ENCODE peak calls at places on chromosomes 12 and 14, in four cellular contexts. One of them, this sample, is unnamed.

GRCh38 chr12:52681551-52682380 is 1.6 kb upstream of the KRT1 start:
- DNase-seq in K562: no peak
- DNase-seq in IMR-90: no peak
- DNase-seq in GM12878: no peak
- DNase-seq in this sample: no peak

GRCh38 chr14:22928237-22929103 is 706 bp downstream of the PRMT5 start:
- DNase-seq in GM12878: no peak
- DNase-seq in IMR-90: no peak
- DNase-seq in K562: no peak
- DNase-seq in this sample: no peak

GRCh38 chr12:124053855-124054254 is 80.8 kb downstream of the ZNF664 start:
- DNase-seq in IMR-90: peak
- DNase-seq in GM12878: no peak
- DNase-seq in K562: no peak
- DNase-seq in this sample: peak

GRCh38 chr12:62800707-62801400 is 134.1 kb downstream of the PPM1H start:
- DNase-seq in K562: no peak
- DNase-seq in IMR-90: no peak
- DNase-seq in GM12878: no peak
- DNase-seq in this sample: no peak

GRCh38 chr14:91996951-91997371 is 42.9 kb downstream of the TRIP11 start:
- DNase-seq in GM12878: no peak
- DNase-seq in K562: peak
- DNase-seq in IMR-90: peak
- DNase-seq in this sample: peak

GRCh38 chr12:3152892-3153291 is 75.7 kb downstream of the TSPAN9 start:
- DNase-seq in K562: no peak
- DNase-seq in IMR-90: no peak
- DNase-seq in GM12878: no peak
- DNase-seq in this sample: no peak

GRCh38 chr14:95500201-95500681 is 16.2 kb downstream of the SYNE3 start:
- DNase-seq in K562: no peak
- DNase-seq in GM12878: no peak
- DNase-seq in IMR-90: no peak
- DNase-seq in this sample: no peak

GRCh38 chr12:53725824-53726223 is 1.4 kb downstream of the CALCOCO1 start:
- DNase-seq in GM12878: no peak
- DNase-seq in IMR-90: peak
- DNase-seq in K562: no peak
- DNase-seq in this sample: no peak

GRCh38 chr12:108214486-108214885 is 85.4 kb downstream of the WSCD2 start:
- DNase-seq in K562: peak
- DNase-seq in IMR-90: peak
- DNase-seq in GM12878: no peak
- DNase-seq in this sample: peak

GRCh38 chr14:92963301-92964123 is 40.6 kb downstream of the CHGA start:
- DNase-seq in K562: no peak
- DNase-seq in IMR-90: no peak
- DNase-seq in GM12878: no peak
- DNase-seq in this sample: no peak

GRCh38 chr12:82765971-82766705 is 79.4 kb downstream of the TMTC2 start:
- DNase-seq in IMR-90: no peak
- DNase-seq in GM12878: no peak
- DNase-seq in K562: no peak
- DNase-seq in this sample: no peak

GRCh38 chr14:67413806-67414769 is 2.1 kb upstream of the PLEK2 start:
- DNase-seq in IMR-90: peak
- DNase-seq in K562: peak
- DNase-seq in GM12878: no peak
- DNase-seq in this sample: peak

GRCh38 chr12:2054091-2055018 is 1.6 kb downstream of the CACNA1C start:
- DNase-seq in IMR-90: no peak
- DNase-seq in GM12878: no peak
- DNase-seq in K562: no peak
- DNase-seq in this sample: no peak

GRCh38 chr14:94267352-94267751 is 25.7 kb downstream of the SERPINA10 start:
- DNase-seq in GM12878: no peak
- DNase-seq in K562: no peak
- DNase-seq in IMR-90: no peak
- DNase-seq in this sample: no peak

GRCh38 chr14:24982472-24983155 is 67.3 kb downstream of the STXBP6 start:
- DNase-seq in K562: no peak
- DNase-seq in GM12878: no peak
- DNase-seq in IMR-90: peak
- DNase-seq in this sample: peak

GRCh38 chr12:58502236-58502635 is 418.1 kb downstream of the LRIG3 start:
- DNase-seq in IMR-90: peak
- DNase-seq in K562: no peak
- DNase-seq in GM12878: no peak
- DNase-seq in this sample: no peak

GRCh38 chr12:19131020-19131431 is 1.5 kb downstream of the PLEKHA5 start:
- DNase-seq in K562: no peak
- DNase-seq in IMR-90: peak
- DNase-seq in GM12878: no peak
- DNase-seq in this sample: peak

GRCh38 chr12:116659771-116660481 is 77.9 kb downstream of the SPRING1 start:
- DNase-seq in IMR-90: peak
- DNase-seq in K562: no peak
- DNase-seq in GM12878: no peak
- DNase-seq in this sample: no peak
- TF ChIP-seq ELK1 in IMR-90: no peak
- TF ChIP-seq ELK1 in K562: no peak
- TF ChIP-seq ELK1 in GM12878: no peak
- TF ChIP-seq ELK1 in this sample: no peak

DNA sequence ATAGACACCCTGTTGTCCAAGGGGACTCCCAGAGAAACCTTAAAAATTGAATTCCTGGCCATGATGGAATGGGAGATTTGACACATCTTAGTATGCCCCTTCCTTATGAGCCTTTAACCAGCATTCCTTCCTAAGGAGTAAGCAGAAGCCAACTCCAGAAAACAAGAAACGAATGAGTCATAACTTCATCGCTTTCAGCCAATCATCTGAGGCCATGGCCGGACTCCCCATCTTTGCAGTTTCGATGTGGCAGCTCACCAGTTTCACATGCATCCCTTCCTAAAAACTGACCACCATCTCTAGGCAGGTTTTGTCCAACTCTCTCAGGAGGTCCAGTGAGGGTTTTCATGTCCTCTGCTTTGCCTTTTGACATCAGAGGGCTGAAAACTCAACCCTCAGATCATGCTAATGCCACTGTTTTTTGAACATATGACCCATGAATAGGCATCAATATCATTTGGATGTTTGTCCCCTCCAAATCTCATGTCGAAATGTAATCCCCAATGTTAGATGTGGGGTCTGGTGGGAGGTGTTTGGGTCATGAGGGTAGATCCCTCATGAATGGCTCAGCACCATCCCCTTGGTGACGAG is 19.9 kb downstream of the DAAM1 start:
- DNase-seq in IMR-90: peak
- DNase-seq in K562: peak
- DNase-seq in GM12878: peak
- DNase-seq in this sample: no peak
- TF ChIP-seq ELK1 in IMR-90: no peak
- TF ChIP-seq ELK1 in K562: no peak
- TF ChIP-seq ELK1 in GM12878: no peak
- TF ChIP-seq ELK1 in this sample: no peak

DNA sequence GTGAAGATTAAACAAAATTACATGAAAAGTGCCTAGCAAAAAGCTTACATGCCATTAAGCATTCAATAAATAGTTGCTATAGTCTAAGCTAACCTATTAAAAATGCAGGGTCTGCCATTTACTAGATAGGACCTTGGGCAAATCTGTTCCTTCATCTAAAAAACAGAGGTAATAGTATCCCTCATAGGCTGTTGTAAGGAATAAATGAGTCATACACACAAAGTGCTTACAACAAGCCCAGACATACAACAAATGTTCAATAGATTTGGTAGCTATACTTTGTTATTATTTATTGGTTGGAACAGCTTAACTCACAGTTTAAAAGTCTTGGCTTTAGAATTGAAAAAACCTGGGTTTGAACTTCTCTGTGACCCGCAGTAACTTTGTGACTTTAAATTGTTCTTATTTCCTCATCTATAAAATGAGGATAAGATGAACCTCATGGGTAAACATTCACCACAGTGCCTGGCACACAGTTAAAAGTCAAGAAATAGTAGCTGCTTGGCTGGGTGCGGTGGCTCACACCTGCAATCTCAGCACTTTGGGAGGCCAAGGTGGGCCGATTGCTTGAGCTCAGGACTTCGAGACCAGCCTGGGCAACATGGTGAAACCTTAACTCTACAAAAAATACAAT is 24.7 kb downstream of the HEATR5A start:
- DNase-seq in IMR-90: no peak
- DNase-seq in K562: no peak
- DNase-seq in GM12878: no peak
- DNase-seq in this sample: no peak
- TF ChIP-seq ELK1 in IMR-90: no peak
- TF ChIP-seq ELK1 in K562: no peak
- TF ChIP-seq ELK1 in GM12878: no peak
- TF ChIP-seq ELK1 in this sample: no peak

DNA sequence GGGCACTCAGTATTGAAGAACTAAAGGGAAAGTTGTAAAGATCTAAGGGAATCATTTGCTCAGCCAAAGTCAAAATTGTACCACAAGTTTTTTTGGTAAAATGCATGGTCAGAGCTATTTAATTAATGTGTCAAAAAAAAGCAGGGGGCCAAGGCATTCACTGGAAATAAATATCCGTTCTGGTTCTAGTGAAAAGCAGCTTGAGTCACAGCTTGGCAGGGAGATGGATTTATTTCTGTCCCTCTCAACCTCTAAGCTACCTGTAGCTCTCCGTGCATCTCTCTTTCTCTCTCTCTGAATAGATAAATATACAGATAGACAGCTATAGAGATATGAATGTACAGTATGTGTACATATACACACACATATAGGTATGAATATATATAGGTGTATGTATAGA is 554.4 kb upstream of the TMEM132C start:
- DNase-seq in K562: no peak
- DNase-seq in IMR-90: no peak
- DNase-seq in GM12878: no peak
- DNase-seq in this sample: no peak
- TF ChIP-seq ELK1 in K562: no peak
- TF ChIP-seq ELK1 in IMR-90: no peak
- TF ChIP-seq ELK1 in GM12878: no peak
- TF ChIP-seq ELK1 in this sample: no peak

DNA sequence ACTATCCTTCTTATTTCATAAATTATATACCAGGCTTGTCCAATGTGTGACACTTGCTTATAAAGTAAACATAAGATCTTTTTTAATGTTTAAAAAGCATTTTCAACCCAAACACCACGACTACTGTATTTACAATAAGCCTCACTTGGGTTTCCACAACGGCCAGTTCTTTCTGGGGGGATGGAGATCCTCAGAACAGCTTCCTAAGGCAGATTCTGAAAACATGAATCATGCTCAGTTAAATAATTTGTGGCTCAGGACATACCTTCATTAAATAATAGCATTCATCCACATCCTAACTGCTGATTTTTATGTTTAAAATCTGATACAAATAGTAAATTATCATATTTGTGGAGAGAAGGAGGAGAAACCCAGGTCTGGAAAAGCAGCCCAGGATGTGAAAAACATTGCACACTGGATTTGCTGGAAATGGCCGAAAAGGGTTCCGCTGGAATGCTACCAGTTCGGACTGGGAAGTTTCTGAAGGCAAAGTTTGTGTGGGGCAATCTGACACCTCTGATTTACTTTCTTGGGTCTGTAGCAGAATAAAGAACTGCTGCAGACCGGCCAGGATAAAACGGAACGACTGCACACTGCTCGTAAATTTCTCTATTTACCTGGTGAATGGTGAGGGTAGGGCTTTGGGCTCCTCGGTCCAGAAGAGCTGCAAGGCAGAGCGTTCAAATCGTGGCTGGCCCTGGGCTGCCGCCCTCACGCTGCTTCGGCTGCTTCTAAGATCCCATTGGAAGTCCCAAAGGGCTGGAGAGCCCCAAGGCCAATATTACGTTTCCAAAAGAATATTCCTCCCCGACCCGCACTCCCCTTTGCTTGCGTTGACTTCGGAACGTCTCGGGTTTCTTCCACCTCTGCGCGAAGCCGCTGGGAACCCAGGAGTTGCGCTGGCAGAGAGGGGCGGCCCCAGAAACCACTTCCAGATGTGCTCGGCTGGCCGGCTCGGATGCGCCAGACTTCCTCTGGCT is at the start of gene GLT8D2:
- DNase-seq in IMR-90: peak
- DNase-seq in GM12878: no peak
- DNase-seq in K562: no peak
- DNase-seq in this sample: no peak
- TF ChIP-seq ELK1 in IMR-90: no peak
- TF ChIP-seq ELK1 in GM12878: no peak
- TF ChIP-seq ELK1 in K562: no peak
- TF ChIP-seq ELK1 in this sample: no peak

DNA sequence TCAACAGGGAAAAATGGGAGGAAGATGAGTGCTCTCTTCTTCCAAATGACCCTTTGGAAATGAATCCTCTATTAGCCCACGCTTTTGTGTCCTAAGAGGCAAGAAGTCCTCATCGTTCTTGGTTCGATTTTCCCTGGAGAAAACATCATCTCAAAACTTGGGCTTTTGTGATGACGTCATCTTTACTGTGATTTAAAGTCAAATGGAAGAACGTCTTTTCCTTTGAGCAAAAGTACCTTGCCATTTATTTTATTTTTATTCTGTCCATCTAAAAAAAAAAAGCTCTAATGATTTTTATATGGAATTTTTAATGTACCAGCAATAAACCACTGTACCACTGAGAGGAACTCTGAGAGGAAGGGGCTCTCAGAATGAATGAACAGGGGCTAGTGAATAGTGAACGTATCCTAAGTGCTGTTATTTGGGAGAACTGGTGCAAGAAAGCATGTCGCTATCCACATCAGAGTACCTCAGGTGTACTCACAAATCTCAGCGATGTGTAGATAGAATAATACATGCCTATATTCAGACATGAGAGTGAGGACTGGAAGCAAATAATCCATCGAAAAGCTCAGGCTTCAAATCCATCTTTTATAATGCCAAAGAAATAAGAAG is 124.8 kb downstream of the HMGA2 start:
- DNase-seq in IMR-90: no peak
- DNase-seq in GM12878: no peak
- DNase-seq in K562: no peak
- DNase-seq in this sample: no peak
- TF ChIP-seq ELK1 in IMR-90: no peak
- TF ChIP-seq ELK1 in GM12878: no peak
- TF ChIP-seq ELK1 in K562: no peak
- TF ChIP-seq ELK1 in this sample: no peak